ENCODE peak calls at places on chromosomes 1 and 21, in ten cellular contexts. U is T-helper 1 cell; L is adrenal gland; R is naive thymus-derived CD8-positive, alpha-beta T cell; V is EL; Z is stimulated activated CD4-positive, alpha-beta T cell treated with anti-CD3 and anti-CD28 coated beads, Interleukin-1b, Interleukin-23, amount 100 ng/mL, for 24 hours; C is A172; O is anterior cingulate cortex; K is colonic mucosa; G is fibroblast of the aortic adventitia. N is an unnamed sample.

GRCh38 chr1:115555446-115555845 is 86.3 kb upstream of the VANGL1 start:
- DNase-seq in U (no peak), L (no peak), R (no peak), V (peak), Z (no peak), C (no peak), O (no peak), K (no peak), G (no peak), N (no peak)

GRCh38 chr21:27550258-27550657 is 583.4 kb upstream of the ADAMTS5 start:
- DNase-seq in U (no peak), L (no peak), R (no peak), V (no peak), Z (no peak), C (no peak), O (no peak), K (no peak), G (peak), N (no peak)

GRCh38 chr1:8094481-8095241 is 68.6 kb upstream of the ERRFI1 start:
- DNase-seq in U (no peak), L (no peak), R (no peak), V (peak), Z (no peak), C (peak), O (no peak), K (peak), G (peak), N (peak)

GRCh38 chr1:1240822-1241587 is 5.5 kb downstream of the C1QTNF12 start:
- DNase-seq in U (no peak), L (no peak), R (no peak), V (no peak), Z (no peak), C (no peak), O (no peak), K (no peak), G (peak), N (no peak)

GRCh38 chr1:26169201-26169600 is 438 bp upstream of the C1orf232 start:
- DNase-seq in U (no peak), L (no peak), R (no peak), V (no peak), Z (no peak), C (no peak), O (no peak), K (no peak), G (no peak), N (no peak)

GRCh38 chr1:234845097-234845660 is 235.2 kb upstream of the IRF2BP2 start:
- DNase-seq in U (peak), L (no peak), R (peak), V (no peak), Z (peak), C (no peak), O (no peak), K (no peak), G (no peak), N (no peak)

GRCh38 chr21:45285266-45285931 is 2.3 kb downstream of the POFUT2 start:
- DNase-seq in U (no peak), L (peak), R (no peak), V (no peak), Z (no peak), C (no peak), O (no peak), K (no peak), G (no peak), N (no peak)

GRCh38 chr21:20570824-20571232 is 427.4 kb upstream of the NCAM2 start:
- DNase-seq in U (no peak), L (no peak), R (no peak), V (no peak), Z (no peak), C (no peak), O (no peak), K (no peak), G (no peak), N (no peak)

GRCh38 chr1:2073382-2074230 is 23.4 kb downstream of the PRKCZ start:
- DNase-seq in U (no peak), L (no peak), R (no peak), V (peak), Z (no peak), C (peak), O (peak), K (no peak), G (peak), N (no peak)

GRCh38 chr1:33050221-33051076 is 13.8 kb upstream of the AK2 start:
- DNase-seq in U (no peak), L (no peak), R (no peak), V (peak), Z (no peak), C (peak), O (no peak), K (no peak), G (peak), N (peak)

GRCh38 chr1:205565799-205566198 is 61.3 kb downstream of the CDK18 start:
- DNase-seq in U (no peak), L (no peak), R (no peak), V (no peak), Z (no peak), C (no peak), O (no peak), K (peak), G (no peak), N (no peak)

GRCh38 chr1:244165701-244166100 is 114.6 kb downstream of the ZBTB18 start:
- DNase-seq in U (no peak), L (no peak), R (no peak), V (peak), Z (no peak), C (no peak), O (no peak), K (no peak), G (no peak), N (no peak)

GRCh38 chr1:48035371-48036141 is 38.4 kb upstream of the TRABD2B start:
- DNase-seq in U (no peak), L (no peak), R (no peak), V (no peak), Z (no peak), C (no peak), O (no peak), K (no peak), G (no peak), N (no peak)

GRCh38 chr1:162485236-162485635 is 12.4 kb upstream of the UHMK1 start:
- DNase-seq in U (no peak), L (no peak), R (no peak), V (peak), Z (no peak), C (no peak), O (no peak), K (no peak), G (no peak), N (no peak)

GRCh38 chr1:84969489-84970250 is 27.2 kb downstream of the MCOLN2 start:
- DNase-seq in U (peak), L (no peak), R (no peak), V (no peak), Z (peak), C (no peak), O (no peak), K (no peak), G (no peak), N (no peak)

GRCh38 chr1:163410073-163410522 is 88.3 kb downstream of the NUF2 start:
- DNase-seq in U (peak), L (peak), R (no peak), V (peak), Z (peak), C (peak), O (no peak), K (peak), G (peak), N (no peak)

GRCh38 chr1:7991504-7992440 is 30.3 kb downstream of the PARK7 start:
- DNase-seq in U (no peak), L (no peak), R (no peak), V (peak), Z (no peak), C (no peak), O (no peak), K (no peak), G (no peak), N (no peak)

GRCh38 chr1:110872745-110873435 is at the start of gene CD53:
- DNase-seq in U (peak), L (peak), R (peak), V (no peak), Z (no peak), C (no peak), O (no peak), K (peak), G (no peak), N (no peak)

GRCh38 chr1:41580520-41581172 is 96.2 kb upstream of the EDN2 start:
- DNase-seq in U (no peak), L (no peak), R (no peak), V (no peak), Z (no peak), C (no peak), O (no peak), K (no peak), G (no peak), N (no peak)

GRCh38 chr21:34647552-34647951 is 21.2 kb upstream of the CLIC6 start:
- DNase-seq in U (no peak), L (no peak), R (no peak), V (no peak), Z (no peak), C (no peak), O (no peak), K (no peak), G (no peak), N (no peak)

GRCh38 chr1:26259578-26259977 is 20.3 kb upstream of the SH3BGRL3 start:
- DNase-seq in U (no peak), L (no peak), R (no peak), V (no peak), Z (no peak), C (no peak), O (no peak), K (no peak), G (no peak), N (no peak)

GRCh38 chr1:41497056-41497440 is 12.6 kb upstream of the EDN2 start:
- DNase-seq in U (no peak), L (no peak), R (no peak), V (no peak), Z (no peak), C (no peak), O (no peak), K (no peak), G (no peak), N (no peak)

GRCh38 chr1:183353597-183353996 is 64.6 kb downstream of the NMNAT2 start:
- DNase-seq in U (no peak), L (no peak), R (no peak), V (no peak), Z (no peak), C (peak), O (no peak), K (no peak), G (no peak), N (no peak)

GRCh38 chr1:107689157-107689556 is 275.8 kb downstream of the VAV3 start:
- DNase-seq in U (no peak), L (no peak), R (no peak), V (no peak), Z (no peak), C (no peak), O (no peak), K (peak), G (no peak), N (no peak)

GRCh38 chr1:248820041-248820585 is 5.6 kb downstream of the SH3BP5L start:
- DNase-seq in U (no peak), L (no peak), R (no peak), V (no peak), Z (no peak), C (no peak), O (no peak), K (peak), G (no peak), N (no peak)

GRCh38 chr1:185526318-185527307 is 207.6 kb upstream of the HMCN1 start:
- DNase-seq in U (no peak), L (no peak), R (no peak), V (no peak), Z (no peak), C (no peak), O (no peak), K (no peak), G (no peak), N (no peak)